ENCODE peak calls at places on chromosomes 16 and 17, in ten cellular contexts. Q is DMS153; M is NCI-H510A treated with DMSO at 0.1 percent for 48 hours; U is stimulated activated effector memory CD8-positive, alpha-beta T cell treated with anti-CD3 and anti-CD28 coated beads, Interleukin-12 subunit alpha, Interleukin-12 subunit beta, amount 100 ng/mL, for 72 hours; E is stimulated activated CD8-positive, alpha-beta memory T cell treated with anti-CD3 and anti-CD28 coated beads, Interleukin-12 subunit alpha, Interleukin-12 subunit beta, amount 100 ng/mL, for 4 hours; G is AG10803; A is CD4-positive, alpha-beta memory T cell; O is MV-4-11; S is activated CD8-positive, alpha-beta memory T cell treated with anti-CD3 and anti-CD28 coated beads for 1 hour; P is EL. W is an unnamed sample.

GRCh38 chr17:36885761-36886365 is 51.4 kb upstream of the LHX1 start:
- DNase-seq in Q (no peak), M (no peak), U (no peak), E (no peak), G (no peak), A (no peak), O (peak), S (no peak), P (no peak), W (no peak)

GRCh38 chr17:45302649-45303173 is 14.1 kb downstream of the MAP3K14 start:
- DNase-seq in Q (no peak), M (no peak), U (no peak), E (peak), G (peak), A (no peak), O (peak), S (no peak), P (peak), W (no peak)

GRCh38 chr17:13306310-13306962 is 288.6 kb upstream of the ELAC2 start:
- DNase-seq in Q (no peak), M (no peak), U (no peak), E (no peak), G (peak), A (no peak), O (peak), S (no peak), P (peak), W (no peak)

GRCh38 chr17:66717680-66718079 is 117.2 kb upstream of the CACNG5 start:
- DNase-seq in Q (peak), M (peak), U (no peak), E (no peak), G (no peak), A (no peak), O (peak), S (no peak), P (no peak), W (no peak)

GRCh38 chr16:47712276-47713224 is 251.4 kb downstream of the PHKB start:
- DNase-seq in Q (no peak), M (no peak), U (no peak), E (no peak), G (no peak), A (no peak), O (no peak), S (no peak), P (no peak), W (no peak)

GRCh38 chr16:1449201-1449788 is 4.9 kb upstream of the CCDC154 start:
- DNase-seq in Q (no peak), M (no peak), U (no peak), E (no peak), G (no peak), A (no peak), O (no peak), S (no peak), P (no peak), W (no peak)

GRCh38 chr17:44830359-44831269 is 527 bp upstream of the GJC1 start:
- DNase-seq in Q (no peak), M (peak), U (peak), E (peak), G (peak), A (no peak), O (no peak), S (no peak), P (peak), W (no peak)

GRCh38 chr17:7685533-7686220 is 1.6 kb downstream of the TP53 start:
- DNase-seq in Q (peak), M (no peak), U (peak), E (peak), G (peak), A (peak), O (peak), S (peak), P (peak), W (peak)

GRCh38 chr17:15334266-15334665 is 7.1 kb downstream of the TEKT3 start:
- DNase-seq in Q (no peak), M (no peak), U (no peak), E (no peak), G (no peak), A (no peak), O (no peak), S (no peak), P (peak), W (no peak)

GRCh38 chr16:83609178-83609577 is 198.6 kb upstream of the HSBP1 start:
- DNase-seq in Q (no peak), M (no peak), U (no peak), E (no peak), G (peak), A (no peak), O (no peak), S (no peak), P (peak), W (no peak)

GRCh38 chr16:58123896-58124600 is 5.1 kb downstream of the CFAP20 start:
- DNase-seq in Q (no peak), M (no peak), U (no peak), E (no peak), G (peak), A (no peak), O (peak), S (no peak), P (no peak), W (no peak)

GRCh38 chr17:43878260-43879082 is 28.9 kb downstream of the MPP2 start:
- DNase-seq in Q (no peak), M (peak), U (peak), E (peak), G (peak), A (no peak), O (peak), S (peak), P (peak), W (no peak)

GRCh38 chr17:75601057-75601987 is 13.7 kb downstream of the MYO15B start:
- DNase-seq in Q (peak), M (peak), U (peak), E (no peak), G (peak), A (peak), O (peak), S (peak), P (peak), W (no peak)